ENCODE peak calls at places on chromosomes 13 and 19, in seven cellular contexts. S is T1000; E is HFF-Myc; Y is NT2/D1; L is fibroblast of pulmonary artery; C is naive thymus-derived CD8-positive, alpha-beta T cell; I is CD8-positive, alpha-beta memory T cell. W is an unnamed sample.

GRCh38 chr13:105956891-105957290 is 578.6 kb downstream of the EFNB2 start:
- DNase-seq in S (no peak), E (no peak), L (no peak), C (no peak), I (no peak), Y (no peak), W (no peak)

GRCh38 chr13:48731957-48732569 is 78.3 kb downstream of the CYSLTR2 start:
- DNase-seq in S (no peak), Y (peak; percentile 16), L (peak; percentile 35), C (peak; percentile 8), I (peak; percentile 63), E (no peak), W (peak; percentile 72)

GRCh38 chr19:1767464-1767933 is 14.2 kb downstream of the ONECUT3 start:
- DNase-seq in I (peak; percentile 73), L (no peak), Y (no peak), E (no peak), C (peak; percentile 40), S (peak; percentile 25), W (no peak)

GRCh38 chr19:8445488-8446001 is 770 bp downstream of the HNRNPM start:
- DNase-seq in C (peak; percentile 29), I (peak; percentile 63), S (no peak), E (no peak), Y (no peak), L (peak; percentile 28), W (peak; percentile 79)

GRCh38 chr19:51417107-51417806 is at the start of gene SIGLEC10:
- DNase-seq in E (no peak), C (no peak), L (no peak), S (no peak), Y (no peak), I (no peak), W (no peak)

GRCh38 chr13:79282976-79283375 is 123.1 kb downstream of the RBM26 start:
- DNase-seq in E (no peak), I (no peak), S (no peak), C (no peak), Y (no peak), L (no peak), W (no peak)

GRCh38 chr13:24905242-24905641 is 141.3 kb downstream of the RNF17 start:
- DNase-seq in E (no peak), Y (no peak), C (no peak), S (no peak), L (peak; percentile 18), I (no peak), W (no peak)

GRCh38 chr13:18943273-18943672 is 238.4 kb downstream of the TUBA3C start:
- DNase-seq in C (no peak), L (no peak), E (no peak), S (no peak), I (no peak), Y (no peak), W (no peak)

GRCh38 chr13:35530147-35530546 is 53.7 kb upstream of the MAB21L1 start:
- DNase-seq in I (no peak), Y (no peak), C (no peak), L (no peak), S (no peak), E (no peak), W (no peak)

GRCh38 chr13:48491423-48492122 is 41.3 kb downstream of the RCBTB2 start:
- DNase-seq in Y (no peak), C (no peak), I (no peak), S (no peak), E (no peak), L (no peak), W (no peak)

GRCh38 chr19:3075605-3076431 is 13.5 kb upstream of the TLE5 start:
- DNase-seq in E (no peak), L (no peak), I (peak; percentile 81), Y (no peak), S (no peak), C (peak; percentile 58), W (no peak)

GRCh38 chr19:35484637-35485036 is 5.6 kb downstream of the KRTDAP start:
- DNase-seq in L (no peak), S (no peak), E (no peak), I (no peak), C (no peak), Y (no peak), W (no peak)

GRCh38 chr13:109816112-109816978 is 30.0 kb upstream of the IRS2 start:
- DNase-seq in C (no peak), E (peak; percentile 30), L (no peak), I (no peak), Y (peak; percentile 39), S (peak; percentile 46), W (no peak)

GRCh38 chr13:102291587-102292218 is 110.1 kb downstream of the FGF14 start:
- DNase-seq in S (no peak), Y (no peak), E (no peak), L (peak; percentile 1), C (no peak), I (no peak), W (no peak)

GRCh38 chr13:44306401-44307192 is 67.0 kb upstream of the SERP2 start:
- DNase-seq in C (no peak), S (peak; percentile 50), I (no peak), Y (peak; percentile 28), L (peak; percentile 99), E (peak; percentile 83), W (no peak)

GRCh38 chr13:98080280-98080679 is 62.6 kb upstream of the FARP1 start:
- DNase-seq in Y (no peak), S (no peak), C (no peak), E (no peak), I (no peak), L (no peak), W (no peak)

GRCh38 chr19:38812841-38813320 is at the start of gene LGALS4:
- DNase-seq in I (no peak), E (no peak), S (no peak), C (no peak), Y (no peak), L (no peak), W (no peak)

GRCh38 chr13:107170270-107170931 is 602.5 kb upstream of the ARGLU1 start:
- DNase-seq in Y (no peak), S (no peak), I (no peak), E (no peak), C (no peak), L (no peak), W (no peak)

GRCh38 chr19:40588110-40588854 is 11.6 kb downstream of the SHKBP1 start:
- DNase-seq in I (no peak), S (peak; percentile 17), C (no peak), E (no peak), Y (no peak), L (no peak), W (no peak)

GRCh38 chr13:45511310-45512147 is 46.8 kb downstream of the COG3 start:
- DNase-seq in C (no peak), L (peak; percentile 89), S (no peak), E (peak; percentile 65), Y (peak; percentile 33), I (peak; percentile 55), W (peak; percentile 69)

GRCh38 chr13:95156208-95156607 is 145.0 kb downstream of the ABCC4 start:
- DNase-seq in Y (no peak), S (no peak), E (no peak), C (no peak), L (peak; percentile 65), I (no peak), W (no peak)

GRCh38 chr19:21586341-21587116 is 81.1 kb downstream of the ZNF429 start:
- DNase-seq in Y (no peak), L (no peak), I (no peak), E (no peak), C (no peak), S (no peak), W (peak; percentile 62)

GRCh38 chr19:45049073-45049736 is 10.4 kb downstream of the CLASRP start:
- DNase-seq in E (no peak), C (no peak), S (no peak), I (no peak), L (no peak), Y (no peak), W (no peak)

GRCh38 chr13:30676672-30677071 is 58.7 kb upstream of the ALOX5AP start:
- DNase-seq in S (no peak), C (no peak), E (no peak), L (peak; percentile 58), I (no peak), Y (no peak), W (no peak)

GRCh38 chr19:51259348-51260245 is 8.7 kb downstream of the SIGLECL1 start:
- DNase-seq in E (no peak), C (no peak), L (peak; percentile 43), Y (peak; percentile 23), I (no peak), S (no peak), W (no peak)

GRCh38 chr19:42270346-42271044 is 1.4 kb downstream of the CIC start:
- DNase-seq in Y (no peak), S (peak; percentile 71), C (peak; percentile 74), L (peak; percentile 62), I (peak; percentile 85), E (no peak), W (peak; percentile 85)

GRCh38 chr13:94329277-94329676 is 150.2 kb downstream of the DCT start:
- DNase-seq in Y (no peak), I (no peak), C (no peak), L (peak; percentile 73), S (no peak), E (no peak), W (no peak)

GRCh38 chr19:34480971-34481821 is at the start of gene WTIP:
- DNase-seq in E (no peak), Y (peak; percentile 64), L (peak; percentile 89), S (peak; percentile 75), C (no peak), I (no peak), W (no peak)

GRCh38 chr13:90846956-90847355 is 500.5 kb upstream of the MIR17HG start:
- DNase-seq in I (no peak), C (no peak), S (no peak), Y (no peak), L (no peak), E (no peak), W (no peak)

GRCh38 chr19:10815007-10815531 is 20.9 kb downstream of the TMED1 start:
- DNase-seq in L (no peak), C (no peak), Y (no peak), I (no peak), S (no peak), E (no peak), W (no peak)

GRCh38 chr19:15263361-15263985 is 31.2 kb upstream of the EPHX3 start:
- DNase-seq in I (no peak), E (no peak), C (no peak), L (no peak), Y (no peak), S (no peak), W (no peak)

GRCh38 chr19:31232871-31233270 is 116.4 kb downstream of the TSHZ3 start:
- DNase-seq in L (peak; percentile 90), E (peak; percentile 74), Y (no peak), C (no peak), I (no peak), S (no peak), W (no peak)

W was measured in natural killer cell treated with Interleukin-12 subunit alpha and Interleukin-12 subunit beta and Interleukin-15 and Interleukin-18, amount 100 ng/mL, for 72 hours.